ENCODE peak calls at places on chromosomes 11 and 22, in five cellular contexts. O is right cardiac atrium, Z is lung, U is brain microvascular endothelial cell, B is PC-3. P is an unnamed sample.

GRCh38 chr11:70032470-70032795 is 45.7 kb upstream of the ANO1 start:
- DNase-seq in O (no peak), Z (no peak), U (no peak), B (no peak), P (no peak)

GRCh38 chr11:118142809-118143208 is 9.8 kb downstream of the SCN4B start:
- DNase-seq in O (peak; percentile 35), Z (peak; percentile 43), U (no peak), B (peak; percentile 20), P (no peak)

GRCh38 chr11:46422588-46422987 is 31.0 kb upstream of the CHRM4 start:
- DNase-seq in O (no peak), Z (no peak), U (no peak), B (no peak), P (no peak)

GRCh38 chr11:32109138-32109537 is 18.3 kb downstream of the RCN1 start:
- DNase-seq in O (no peak), Z (no peak), U (peak; percentile 61), B (peak; percentile 87), P (no peak)

GRCh38 chr22:28930357-28931007 is 47.1 kb downstream of the ZNRF3 start:
- DNase-seq in O (no peak), Z (no peak), U (no peak), B (no peak), P (peak; percentile 30)

GRCh38 chr11:1890856-1891830 is 552 bp downstream of the PRR33 start:
- DNase-seq in O (no peak), Z (no peak), U (no peak), B (no peak), P (no peak)

GRCh38 chr11:32173435-32173834 is 82.6 kb downstream of the RCN1 start:
- DNase-seq in O (peak; percentile 61), Z (peak; percentile 34), U (peak; percentile 49), B (peak; percentile 72), P (peak; percentile 86)

GRCh38 chr22:46367707-46368191 is 32.2 kb downstream of the TRMU start:
- DNase-seq in O (peak; percentile 60), Z (peak; percentile 74), U (peak; percentile 36), B (peak; percentile 70), P (peak; percentile 82)

GRCh38 chr11:15936011-15936410 is 420.3 kb downstream of the SOX6 start:
- DNase-seq in O (no peak), Z (no peak), U (no peak), B (no peak), P (no peak)

GRCh38 chr11:33753304-33753703 is 17.1 kb upstream of the CD59 start:
- DNase-seq in O (no peak), Z (no peak), U (peak; percentile 75), B (peak; percentile 21), P (no peak)

GRCh38 chr22:44825310-44826150 is 73.2 kb downstream of the ARHGAP8 start:
- DNase-seq in O (no peak), Z (no peak), U (no peak), B (no peak), P (no peak)

GRCh38 chr11:130462101-130462885 is 13.8 kb downstream of the ADAMTS15 start:
- DNase-seq in O (no peak), Z (no peak), U (no peak), B (no peak), P (no peak)

GRCh38 chr11:10317776-10318526 is 13.1 kb downstream of the ADM start:
- DNase-seq in O (no peak), Z (no peak), U (no peak), B (no peak), P (peak; percentile 29)

GRCh38 chr11:17414992-17415391 is 26.5 kb upstream of the KCNJ11 start:
- DNase-seq in O (no peak), Z (no peak), U (no peak), B (no peak), P (no peak)

GRCh38 chr11:86477495-86478155 is 102.9 kb downstream of the CCDC81 start:
- DNase-seq in O (no peak), Z (no peak), U (peak; percentile 88), B (peak; percentile 53), P (no peak)

GRCh38 chr11:11569936-11570491 is 51.8 kb downstream of the GALNT18 start:
- DNase-seq in O (peak; percentile 77), Z (peak; percentile 58), U (no peak), B (peak; percentile 13), P (no peak)

GRCh38 chr11:3836903-3837302 is 3.9 kb downstream of the RHOG start:
- DNase-seq in O (peak; percentile 62), Z (no peak), U (no peak), B (no peak), P (no peak)

GRCh38 chr11:79237676-79238075 is 203.2 kb downstream of the TENM4 start:
- DNase-seq in O (no peak), Z (no peak), U (peak; percentile 70), B (no peak), P (no peak)

GRCh38 chr11:1862588-1863351 is 9.9 kb downstream of the LSP1 start:
- DNase-seq in O (no peak), Z (no peak), U (peak; percentile 36), B (no peak), P (no peak)

GRCh38 chr11:127895776-127896175 is 691.6 kb downstream of the ETS1 start:
- DNase-seq in O (no peak), Z (no peak), U (no peak), B (peak; percentile 9), P (no peak)

GRCh38 chr11:66317322-66317765 is 500 bp upstream of the CD248 start:
- DNase-seq in O (peak; percentile 51), Z (no peak), U (peak; percentile 36), B (no peak), P (no peak)

GRCh38 chr22:28314959-28315358 is 364.7 kb downstream of the TTC28 start:
- DNase-seq in O (no peak), Z (no peak), U (no peak), B (no peak), P (no peak)

GRCh38 chr11:35043933-35044332 is 95.0 kb upstream of the CD44 start:
- DNase-seq in O (no peak), Z (no peak), U (no peak), B (no peak), P (no peak)

GRCh38 chr11:26276798-26277424 is 55.0 kb upstream of the ANO3 start:
- DNase-seq in O (peak; percentile 32), Z (peak; percentile 41), U (peak; percentile 61), B (peak; percentile 79), P (peak; percentile 67)

GRCh38 chr11:15819679-15820286 is 536.6 kb downstream of the SOX6 start:
- DNase-seq in O (peak; percentile 78), Z (peak; percentile 72), U (peak; percentile 40), B (peak; percentile 52), P (peak; percentile 74)

GRCh38 chr11:46478196-46478595 is 86.6 kb upstream of the CHRM4 start:
- DNase-seq in O (no peak), Z (no peak), U (no peak), B (no peak), P (no peak)

GRCh38 chr11:126090452-126090851 is 27.8 kb upstream of the CDON start:
- DNase-seq in O (no peak), Z (no peak), U (no peak), B (no peak), P (no peak)

GRCh38 chr11:12762696-12763324 is 88.6 kb downstream of the TEAD1 start:
- DNase-seq in O (no peak), Z (no peak), U (no peak), B (no peak), P (no peak)

GRCh38 chr11:27427183-27427980 is 45.2 kb downstream of the LGR4 start:
- DNase-seq in O (no peak), Z (no peak), U (no peak), B (no peak), P (no peak)

GRCh38 chr11:91100432-91100831 is 877.6 kb upstream of the CHORDC1 start:
- DNase-seq in O (no peak), Z (no peak), U (no peak), B (peak; percentile 28), P (no peak)

GRCh38 chr11:119361961-119362725 is 15.6 kb upstream of the MFRP start:
- DNase-seq in O (no peak), Z (no peak), U (no peak), B (no peak), P (no peak)

GRCh38 chr11:61505640-61506155 is 2.9 kb upstream of the LRRC10B start:
- DNase-seq in O (no peak), Z (no peak), U (no peak), B (no peak), P (no peak)

GRCh38 chr11:61507962-61508824 is at the start of gene LRRC10B:
- DNase-seq in O (no peak), Z (no peak), U (no peak), B (no peak), P (peak; percentile 96)

GRCh38 chr11:61509058-61510029 is 795 bp downstream of the LRRC10B start:
- DNase-seq in O (peak; percentile 79), Z (peak; percentile 55), U (peak; percentile 18), B (peak; percentile 78), P (peak; percentile 97)

GRCh38 chr11:61505106-61505505 is 3.4 kb upstream of the LRRC10B start:
- DNase-seq in O (no peak), Z (no peak), U (no peak), B (no peak), P (no peak)

GRCh38 chr11:61507012-61507768 is 1.4 kb upstream of the LRRC10B start:
- DNase-seq in O (no peak), Z (no peak), U (no peak), B (no peak), P (peak; percentile 56)
- H3K27me3 ChIP-seq in O (no peaks in the 10 kb centered on the region), Z (peaks cover 11% of the 10 kb centered on the region), U (peaks cover 53% of the 10 kb centered on the region), B (peaks cover 18% of the 10 kb centered on the region), P (peaks cover 68% of the 10 kb centered on the region)

GRCh38 chr11:61298663-61299244 is 3.6 kb upstream of the VWCE start:
- DNase-seq in O (no peak), Z (no peak), U (no peak), B (no peak), P (no peak)
- H3K27ac ChIP-seq in O (no peak overlapping the region), Z (no peak overlapping the region), U (no peak overlapping the region), B (no peak overlapping the region), P (no peak overlapping the region)

DNA sequence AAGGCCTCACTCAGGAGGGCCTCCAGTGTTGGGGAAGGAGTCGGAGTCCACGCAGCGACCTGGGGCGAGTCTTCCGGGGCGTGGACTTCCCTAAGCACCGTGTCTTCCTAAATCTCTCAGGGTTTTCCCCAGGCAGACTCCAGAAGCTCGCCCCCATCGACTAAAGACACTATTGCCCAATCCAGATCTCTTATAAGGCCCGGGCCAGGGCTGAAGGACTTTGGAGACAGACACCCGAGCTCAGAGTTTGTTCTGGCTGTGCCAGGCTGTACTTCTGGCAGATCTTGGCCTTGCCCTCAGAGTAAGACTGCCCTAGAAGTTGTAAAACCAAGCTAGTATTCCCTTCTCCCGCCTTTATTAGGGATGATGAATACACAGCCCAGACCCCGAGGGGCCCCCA is 191.4 kb downstream of the BUD13 start:
- DNase-seq in O (no peak), Z (no peak), U (no peak), B (no peak), P (peak; percentile 13)
- H3K27me3 ChIP-seq in O (no peaks in the 10 kb centered on the region), Z (peaks cover 5% of the 10 kb centered on the region), U (peaks cover 44% of the 10 kb centered on the region), B (peaks cover 88% of the 10 kb centered on the region), P (peaks cover 100% of the 10 kb centered on the region)

GRCh38 chr22:30220338-30221009 is 26.1 kb downstream of the LIF start:
- DNase-seq in O (no peak), Z (no peak), U (no peak), B (no peak), P (no peak)

GRCh38 chr22:30216710-30217109 is 29.8 kb downstream of the LIF start:
- DNase-seq in O (no peak), Z (no peak), U (no peak), B (no peak), P (no peak)

GRCh38 chr22:30219668-30220278 is 26.8 kb downstream of the LIF start:
- DNase-seq in O (no peak), Z (no peak), U (no peak), B (no peak), P (no peak)

GRCh38 chr22:30219049-30219448 is 27.5 kb downstream of the LIF start:
- DNase-seq in O (no peak), Z (no peak), U (no peak), B (no peak), P (no peak)

GRCh38 chr22:30217698-30218565 is 28.6 kb downstream of the LIF start:
- DNase-seq in O (no peak), Z (no peak), U (no peak), B (no peak), P (no peak)
- H3K27ac ChIP-seq in O (no peak overlapping the region), Z (no peak overlapping the region), U (no peak overlapping the region), B (no peak overlapping the region), P (no peak overlapping the region)